ENCODE peak calls at places on chromosomes 1 and 21, in ten cellular contexts. H is prostate gland, P is right lobe of liver, Y is lower lobe of right lung, U is left ventricle myocardium inferior, K is left lung, G is ovary, N is IMR-90, S is K562, A is testis. Q is an unnamed sample.

GRCh38 chr1:231695439-231696255 is 69.1 kb downstream of the DISC1 start:
- DNase-seq in H (no peak), P (no peak), Y (no peak), U (peak; percentile 22), K (no peak), G (no peak), N (no peak), S (no peak), A (no peak), Q (no peak)

GRCh38 chr1:60621524-60621923 is 460.8 kb upstream of the NFIA start:
- DNase-seq in H (peak; percentile 25), P (no peak), Y (no peak), U (no peak), K (no peak), G (no peak), N (no peak), S (no peak), A (peak; percentile 86), Q (no peak)

GRCh38 chr1:59186656-59187055 is 110.2 kb upstream of the FGGY start:
- DNase-seq in H (no peak), P (no peak), Y (no peak), U (no peak), K (no peak), G (no peak), N (peak; percentile 79), S (no peak), A (no peak), Q (no peak)

GRCh38 chr1:235972316-235973090 is 92.4 kb downstream of the NID1 start:
- DNase-seq in H (no peak), P (no peak), Y (no peak), U (no peak), K (no peak), G (no peak), N (peak; percentile 89), S (peak; percentile 36), A (no peak), Q (no peak)

GRCh38 chr1:208741296-208741695 is 497.1 kb upstream of the PLXNA2 start:
- DNase-seq in H (no peak), P (no peak), Y (no peak), U (no peak), K (no peak), G (no peak), N (no peak), S (no peak), A (no peak), Q (no peak)

GRCh38 chr1:4700801-4701200 is 46.4 kb downstream of the AJAP1 start:
- DNase-seq in H (no peak), P (no peak), Y (no peak), U (no peak), K (no peak), G (no peak), N (no peak), S (no peak), A (no peak), Q (no peak)

GRCh38 chr1:242242983-242243382 is 244.1 kb upstream of the MAP1LC3C start:
- DNase-seq in H (peak; percentile 42), P (no peak), Y (no peak), U (no peak), K (no peak), G (no peak), N (no peak), S (no peak), A (no peak), Q (no peak)

GRCh38 chr1:17630048-17630830 is 90.7 kb downstream of the ARHGEF10L start:
- DNase-seq in H (no peak), P (peak; percentile 79), Y (peak; percentile 81), U (peak; percentile 61), K (peak; percentile 80), G (no peak), N (no peak), S (no peak), A (peak; percentile 30), Q (no peak)

GRCh38 chr1:27554293-27554692 is 49.7 kb downstream of the AHDC1 start:
- DNase-seq in H (peak; percentile 49), P (no peak), Y (no peak), U (no peak), K (no peak), G (no peak), N (no peak), S (no peak), A (no peak), Q (no peak)

DNA sequence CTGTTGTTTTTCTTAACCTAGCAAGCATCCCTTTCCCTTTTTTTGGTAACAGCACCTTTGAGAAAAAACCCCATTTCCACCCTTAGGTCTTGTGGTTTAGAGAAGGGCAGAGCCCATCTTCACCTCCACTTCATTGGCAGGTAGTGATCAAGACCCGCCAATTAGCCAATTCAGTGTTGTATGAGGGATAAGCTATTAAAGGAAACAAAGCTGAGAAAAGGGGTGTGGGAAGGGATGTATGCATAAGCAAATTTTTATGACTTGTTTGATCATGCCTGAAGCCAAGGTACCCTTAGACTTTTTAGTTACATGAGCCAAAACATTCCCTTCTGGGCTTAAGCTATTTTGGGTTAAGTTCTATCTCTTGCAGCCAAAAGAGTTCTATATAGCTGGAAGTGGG is 3.6 kb upstream of the ZNF697 start:
- DNase-seq in H (no peak), P (no peak), Y (no peak), U (no peak), K (no peak), G (no peak), N (no peak), S (no peak), A (no peak), Q (no peak)
- TF ChIP-seq CTCF in H (no peak), P (no peak), Y (no peak), U (no peak), K (no peak), G (no peak), N (no peak), S (no peak), A (no peak), Q (no peak)

GRCh38 chr1:206705187-206705586 is 20.5 kb downstream of the MAPKAPK2 start:
- DNase-seq in H (no peak), P (no peak), Y (no peak), U (no peak), K (no peak), G (no peak), N (peak; percentile 89), S (peak; percentile 33), A (no peak), Q (no peak)
- H3K4me1 ChIP-seq in H (peaks cover 3% of the 10 kb centered on the region), P (peaks cover 6% of the 10 kb centered on the region), Y (peaks cover 91% of the 10 kb centered on the region), U (peaks cover 100% of the 10 kb centered on the region), K (peaks cover 99% of the 10 kb centered on the region), G (peaks cover 26% of the 10 kb centered on the region), N (peaks cover 36% of the 10 kb centered on the region), S (peaks cover 33% of the 10 kb centered on the region), A (peaks cover 48% of the 10 kb centered on the region), Q (peaks cover 40% of the 10 kb centered on the region)

GRCh38 chr1:108595510-108595909 is 35.6 kb downstream of the EEIG2 start:
- DNase-seq in H (no peak), P (no peak), Y (no peak), U (no peak), K (no peak), G (no peak), N (peak; percentile 32), S (no peak), A (no peak), Q (no peak)
- H3K27ac ChIP-seq in H (no peak overlapping the region), P (no peak overlapping the region), Y (no peak overlapping the region), U (peak overlapping the region; percentile 45), K (no peak overlapping the region), G (no peak overlapping the region), N (no peak overlapping the region), S (no peak overlapping the region), A (no peak overlapping the region), Q (no peak overlapping the region)

DNA sequence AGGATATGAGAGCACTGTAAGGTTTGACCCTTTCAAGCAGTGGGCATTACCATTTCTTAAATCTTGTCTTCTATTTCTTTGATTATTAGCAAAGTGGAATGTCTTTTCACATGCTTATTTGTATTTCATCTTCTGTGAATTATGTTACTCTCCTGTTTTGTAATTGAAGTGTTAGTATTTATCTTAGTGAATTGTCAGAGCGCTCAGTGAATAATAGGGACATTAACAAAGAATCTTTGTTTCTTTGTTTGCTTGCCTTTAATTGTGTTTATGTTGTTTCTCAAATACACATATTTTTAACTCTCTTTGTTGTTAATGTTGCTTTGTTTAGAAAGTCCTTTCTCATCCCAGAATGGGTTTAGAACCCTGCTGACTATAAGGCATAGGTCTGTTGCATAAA is 259.3 kb downstream of the RRAGC start:
- DNase-seq in H (no peak), P (no peak), Y (no peak), U (no peak), K (no peak), G (no peak), N (no peak), S (no peak), A (no peak), Q (no peak)
- TF ChIP-seq CTCF in H (no peak), P (no peak), Y (no peak), U (no peak), K (no peak), G (no peak), N (no peak), S (no peak), A (no peak), Q (no peak)

GRCh38 chr1:24783713-24784112 is 38.5 kb downstream of the CLIC4 start:
- DNase-seq in H (no peak), P (no peak), Y (no peak), U (no peak), K (no peak), G (no peak), N (no peak), S (no peak), A (no peak), Q (no peak)
- H3K4me1 ChIP-seq in H (no peaks in the 10 kb centered on the region), P (no peaks in the 10 kb centered on the region), Y (peaks cover 42% of the 10 kb centered on the region), U (peaks cover 73% of the 10 kb centered on the region), K (peaks cover 35% of the 10 kb centered on the region), G (peaks cover 9% of the 10 kb centered on the region), N (peaks cover 4% of the 10 kb centered on the region), S (no peaks in the 10 kb centered on the region), A (no peaks in the 10 kb centered on the region), Q (no peaks in the 10 kb centered on the region)

DNA sequence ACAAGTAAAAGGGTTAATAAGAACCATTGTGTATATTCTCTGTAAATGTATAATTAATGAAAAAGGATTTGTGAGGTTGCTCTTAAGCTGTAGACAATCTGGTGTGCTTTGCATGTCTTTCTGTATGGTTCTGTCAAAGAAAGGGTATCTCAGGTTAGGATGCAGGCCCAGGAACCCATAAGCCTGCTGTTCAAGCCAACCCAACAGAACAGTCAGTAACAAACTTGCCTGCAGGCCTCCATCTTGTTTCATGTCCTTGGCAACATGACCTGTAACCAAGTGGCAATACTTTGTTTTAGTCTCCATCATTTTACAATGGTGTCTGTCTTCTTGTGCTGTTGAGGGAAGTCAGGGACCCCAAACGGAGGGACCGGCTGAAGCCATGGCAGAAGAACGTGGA is 29.2 kb downstream of the CBR1 start:
- DNase-seq in H (no peak), P (no peak), Y (no peak), U (no peak), K (no peak), G (no peak), N (no peak), S (no peak), A (no peak), Q (no peak)
- H3K27ac ChIP-seq in H (no peak overlapping the region), P (no peak overlapping the region), Y (no peak overlapping the region), U (no peak overlapping the region), K (no peak overlapping the region), G (no peak overlapping the region), N (no peak overlapping the region), S (no peak overlapping the region), A (no peak overlapping the region), Q (no peak overlapping the region)

DNA sequence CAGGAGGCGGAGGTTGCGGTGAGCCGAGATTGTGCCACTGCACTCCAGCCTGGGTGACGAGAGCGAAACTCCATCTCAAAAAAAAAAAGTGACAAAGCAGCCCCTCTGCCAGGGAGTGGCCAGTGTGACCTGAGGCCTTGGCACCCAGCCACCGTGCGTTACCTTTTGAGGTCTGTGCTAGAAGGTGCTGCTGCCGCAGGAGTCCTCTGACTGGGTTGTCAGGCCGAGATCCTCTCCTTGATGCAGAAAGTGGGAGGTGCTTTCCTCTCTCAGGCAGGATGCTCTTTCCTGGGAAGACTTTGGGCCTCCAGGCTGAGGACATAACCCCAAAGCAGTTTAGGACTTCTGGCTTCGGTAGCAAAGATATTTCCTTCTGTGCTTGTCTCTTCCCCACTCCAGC is 280.5 kb upstream of the VAMP3 start:
- DNase-seq in H (no peak), P (no peak), Y (peak; percentile 72), U (no peak), K (no peak), G (no peak), N (no peak), S (no peak), A (no peak), Q (no peak)
- TF ChIP-seq CTCF in H (no peak), P (no peak), Y (no peak), U (no peak), K (no peak), G (no peak), N (no peak), S (no peak), A (no peak), Q (no peak)

Q was measured in pancreas.